ENCODE peak calls at places on chromosomes 5 and 9, in four cellular contexts. I is WTC11, Y is GM12878, M is K562. G is an unnamed sample.

GRCh38 chr9:121840838-121841760 is 189.7 kb downstream of the DAB2IP start:
- DNase-seq in I (no peak), Y (no peak), M (no peak), G (no peak)

GRCh38 chr9:93910196-93910595 is 45.0 kb downstream of the BARX1 start:
- DNase-seq in I (no peak), Y (no peak), M (no peak), G (no peak)

GRCh38 chr9:31084331-31084730 is 1300.1 kb upstream of the ACO1 start:
- DNase-seq in I (no peak), Y (no peak), M (no peak), G (no peak)

GRCh38 chr9:7316967-7317366 is 482.6 kb downstream of the DMAC1 start:
- DNase-seq in I (no peak), Y (no peak), M (no peak), G (no peak)

GRCh38 chr9:18438300-18438925 is 35.5 kb upstream of the ADAMTSL1 start:
- DNase-seq in I (peak), Y (no peak), M (no peak), G (no peak)

GRCh38 chr9:37218800-37219425 is 98.5 kb downstream of the ZCCHC7 start:
- DNase-seq in I (no peak), Y (no peak), M (no peak), G (no peak)

GRCh38 chr5:119022017-119022745 is 33.8 kb upstream of the DTWD2 start:
- DNase-seq in I (no peak), Y (no peak), M (peak), G (no peak)

GRCh38 chr5:125890387-125890955 is 532.7 kb upstream of the GRAMD2B start:
- DNase-seq in I (no peak), Y (no peak), M (no peak), G (no peak)

GRCh38 chr5:144352732-144353317 is 182.2 kb downstream of the KCTD16 start:
- DNase-seq in I (no peak), Y (no peak), M (no peak), G (no peak)

GRCh38 chr5:117731445-117731844 is 1156.8 kb upstream of the SEMA6A start:
- DNase-seq in I (no peak), Y (no peak), M (no peak), G (no peak)

GRCh38 chr9:4344946-4345345 is 45.1 kb upstream of the GLIS3 start:
- DNase-seq in I (no peak), Y (no peak), M (no peak), G (no peak)

GRCh38 chr9:72363908-72364678 is 915 bp downstream of the ZFAND5 start:
- DNase-seq in I (peak), Y (no peak), M (peak), G (peak)

GRCh38 chr5:142864293-142865260 is 94.4 kb downstream of the ARHGAP26 start:
- DNase-seq in I (no peak), Y (no peak), M (no peak), G (no peak)

GRCh38 chr9:4490705-4491620 is 695 bp downstream of the SLC1A1 start:
- DNase-seq in I (peak), Y (no peak), M (no peak), G (no peak)

GRCh38 chr9:88220652-88221051 is 82.4 kb upstream of the SPATA31C2 start:
- DNase-seq in I (no peak), Y (no peak), M (no peak), G (no peak)
- TF ChIP-seq TCF7 in I (no peak), Y (no peak), M (no peak), G (no peak)

DNA sequence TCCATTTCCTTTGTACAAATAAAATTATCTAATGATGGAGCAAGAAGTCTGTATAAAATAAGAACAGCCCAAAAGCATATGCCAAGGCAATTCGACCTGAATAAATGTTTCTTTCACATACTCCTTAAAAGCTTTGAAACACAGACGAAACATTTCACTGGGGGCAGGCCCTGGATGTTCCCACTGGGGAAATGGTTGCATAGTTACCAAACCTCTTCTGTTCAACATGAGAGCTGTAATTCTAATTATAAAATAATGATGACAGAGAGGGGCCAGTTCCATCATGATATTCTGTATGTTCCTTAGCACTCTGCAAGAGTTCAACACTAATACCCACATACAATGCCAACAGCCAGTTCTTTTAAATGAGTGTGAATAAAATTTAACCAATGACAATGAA is 111.6 kb upstream of the APC start:
- DNase-seq in I (no peak), Y (no peak), M (no peak), G (no peak)
- TF ChIP-seq TCF7 in I (no peak), Y (no peak), M (no peak), G (no peak)

GRCh38 chr9:100090880-100091279 is 7.9 kb downstream of the ERP44 start:
- DNase-seq in I (no peak), Y (no peak), M (no peak), G (no peak)

GRCh38 chr9:100086097-100086496 is 12.7 kb downstream of the ERP44 start:
- DNase-seq in I (no peak), Y (no peak), M (no peak), G (no peak)

GRCh38 chr9:100091650-100092049 is 7.2 kb downstream of the ERP44 start:
- DNase-seq in I (no peak), Y (no peak), M (no peak), G (no peak)

GRCh38 chr9:100087218-100087617 is 11.6 kb downstream of the ERP44 start:
- DNase-seq in I (no peak), Y (no peak), M (no peak), G (no peak)

GRCh38 chr9:100088202-100088601 is 10.6 kb downstream of the ERP44 start:
- DNase-seq in I (no peak), Y (no peak), M (peak), G (no peak)
- TF ChIP-seq TCF7 in I (no peak), Y (no peak), M (no peak), G (no peak)

GRCh38 chr5:34790087-34790486 is 48.9 kb upstream of the TTC23L start:
- DNase-seq in I (no peak), Y (no peak), M (no peak), G (no peak)
- TF ChIP-seq TCF7 in I (no peak), Y (no peak), M (no peak), G (no peak)

DNA sequence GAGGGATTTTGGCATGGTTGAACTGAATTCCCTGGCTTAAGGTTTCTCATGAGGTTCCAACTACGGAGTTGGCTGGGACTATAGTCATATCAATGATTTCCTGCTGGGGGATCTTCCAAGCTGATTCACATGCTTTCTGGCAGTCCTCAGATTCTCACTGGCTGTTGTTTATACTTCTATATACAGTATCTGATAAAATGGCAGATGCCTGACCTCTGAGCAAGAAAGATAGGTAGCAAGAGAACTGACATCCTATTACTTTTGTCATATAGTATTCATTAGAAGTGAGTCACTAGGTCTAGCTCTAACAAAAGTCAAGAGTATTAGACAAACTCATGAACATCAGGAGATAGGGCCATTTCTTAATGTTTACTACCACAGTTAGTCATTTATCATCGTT is 440.9 kb upstream of the EDIL3 start:
- DNase-seq in I (no peak), Y (no peak), M (no peak), G (no peak)
- TF ChIP-seq TCF7 in I (no peak), Y (no peak), M (no peak), G (no peak)

DNA sequence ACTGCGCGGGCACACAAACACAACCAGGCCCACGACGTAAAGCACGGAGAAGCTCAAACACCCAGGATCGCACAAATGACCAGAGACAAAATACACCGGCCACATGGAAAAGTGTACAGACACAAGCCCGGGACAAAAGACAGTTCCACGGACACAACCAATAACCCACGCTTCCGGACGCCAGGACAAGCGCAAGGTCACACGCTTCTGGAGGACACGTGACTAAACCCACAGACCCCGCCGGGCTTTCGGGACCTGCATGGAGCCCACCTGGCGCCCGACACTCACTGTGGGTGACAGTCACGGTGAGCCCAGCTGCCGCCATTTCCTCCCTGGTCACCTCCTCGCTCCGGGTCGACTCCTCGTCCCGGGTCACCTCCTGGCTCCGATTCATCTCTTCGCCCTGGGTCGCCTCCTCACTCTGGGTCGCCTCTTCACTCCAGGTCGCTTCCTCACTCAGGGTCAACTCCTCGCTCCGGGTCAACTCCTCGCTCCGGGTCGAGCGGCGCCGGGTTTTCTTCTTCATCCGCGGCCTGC is 504 bp downstream of the BAG1 start:
- DNase-seq in I (no peak), Y (no peak), M (no peak), G (peak)
- TF ChIP-seq TCF7 in I (no peak), Y (no peak), M (no peak), G (no peak)

G was measured in HepG2.